ENCODE peak calls at places on chromosomes 12 and 14, in seven cellular contexts. J, S, E, G, F, R and A are unnamed samples.

GRCh38 chr12:46886541-46887041 is 60.8 kb upstream of the SLC38A4 start:
- DNase-seq in J (no peak), S (no peak), E (peak), G (no peak), F (no peak), R (no peak), A (no peak)

GRCh38 chr12:26042645-26043044 is 82.2 kb downstream of the BHLHE41 start:
- DNase-seq in J (no peak), S (no peak), E (no peak), G (no peak), F (no peak), R (no peak), A (no peak)

GRCh38 chr14:91175802-91176201 is 61.9 kb downstream of the DGLUCY start:
- DNase-seq in J (no peak), S (no peak), E (no peak), G (no peak), F (no peak), R (no peak), A (no peak)

GRCh38 chr12:1117371-1117770 is 126.3 kb downstream of the ERC1 start:
- DNase-seq in J (no peak), S (no peak), E (peak), G (no peak), F (no peak), R (no peak), A (no peak)

GRCh38 chr12:113239811-113240331 is 18.6 kb downstream of the TPCN1 start:
- DNase-seq in J (peak), S (peak), E (no peak), G (peak), F (peak), R (no peak), A (no peak)

GRCh38 chr14:71238835-71239234 is 331.6 kb downstream of the PCNX1 start:
- DNase-seq in J (no peak), S (no peak), E (no peak), G (no peak), F (no peak), R (no peak), A (no peak)

GRCh38 chr12:58296818-58297217 is 355.5 kb downstream of the ATP23 start:
- DNase-seq in J (no peak), S (no peak), E (no peak), G (no peak), F (no peak), R (no peak), A (no peak)

GRCh38 chr14:68458840-68459469 is 333.9 kb downstream of the ZFP36L1 start:
- DNase-seq in J (peak), S (peak), E (peak), G (peak), F (peak), R (no peak), A (peak)

GRCh38 chr12:27552886-27553560 is 29.0 kb downstream of the PPFIBP1 start:
- DNase-seq in J (no peak), S (no peak), E (peak), G (no peak), F (no peak), R (no peak), A (no peak)

GRCh38 chr12:54751493-54751892 is 102.8 kb upstream of the MUCL1 start:
- DNase-seq in J (no peak), S (no peak), E (no peak), G (no peak), F (no peak), R (no peak), A (no peak)

GRCh38 chr12:108337235-108338223 is 1.6 kb downstream of the CMKLR1 start:
- DNase-seq in J (no peak), S (no peak), E (peak), G (no peak), F (peak), R (no peak), A (no peak)

GRCh38 chr12:61810486-61810885 is 449.7 kb upstream of the USP15 start:
- DNase-seq in J (no peak), S (no peak), E (no peak), G (no peak), F (no peak), R (no peak), A (no peak)

GRCh38 chr12:65839027-65839426 is 14.7 kb downstream of the HMGA2 start:
- DNase-seq in J (no peak), S (no peak), E (no peak), G (no peak), F (no peak), R (no peak), A (no peak)

GRCh38 chr12:111091036-111091435 is 170.7 kb upstream of the MYL2 start:
- DNase-seq in J (no peak), S (no peak), E (no peak), G (no peak), F (no peak), R (no peak), A (no peak)

GRCh38 chr12:109927622-109928021 is 27.5 kb downstream of the TCHP start:
- DNase-seq in J (peak), S (no peak), E (peak), G (no peak), F (no peak), R (no peak), A (peak)

GRCh38 chr12:47793015-47793681 is 20.1 kb downstream of the SLC48A1 start:
- DNase-seq in J (no peak), S (no peak), E (no peak), G (no peak), F (no peak), R (no peak), A (no peak)

GRCh38 chr14:54797556-54797955 is 105.1 kb downstream of the GCH1 start:
- DNase-seq in J (no peak), S (no peak), E (no peak), G (no peak), F (no peak), R (no peak), A (no peak)

GRCh38 chr14:92456215-92457017 is 57.2 kb upstream of the RIN3 start:
- DNase-seq in J (peak), S (peak), E (peak), G (no peak), F (peak), R (no peak), A (peak)

GRCh38 chr14:26527095-26527494 is 70.7 kb downstream of the NOVA1 start:
- DNase-seq in J (no peak), S (no peak), E (peak), G (no peak), F (no peak), R (no peak), A (no peak)

GRCh38 chr12:124531281-124531745 is 36.1 kb downstream of the NCOR2 start:
- DNase-seq in J (no peak), S (no peak), E (no peak), G (no peak), F (no peak), R (no peak), A (no peak)

GRCh38 chr12:103924761-103925641 is 5.2 kb upstream of the HSP90B1 start:
- DNase-seq in J (no peak), S (no peak), E (peak), G (peak), F (no peak), R (no peak), A (no peak)

DNA sequence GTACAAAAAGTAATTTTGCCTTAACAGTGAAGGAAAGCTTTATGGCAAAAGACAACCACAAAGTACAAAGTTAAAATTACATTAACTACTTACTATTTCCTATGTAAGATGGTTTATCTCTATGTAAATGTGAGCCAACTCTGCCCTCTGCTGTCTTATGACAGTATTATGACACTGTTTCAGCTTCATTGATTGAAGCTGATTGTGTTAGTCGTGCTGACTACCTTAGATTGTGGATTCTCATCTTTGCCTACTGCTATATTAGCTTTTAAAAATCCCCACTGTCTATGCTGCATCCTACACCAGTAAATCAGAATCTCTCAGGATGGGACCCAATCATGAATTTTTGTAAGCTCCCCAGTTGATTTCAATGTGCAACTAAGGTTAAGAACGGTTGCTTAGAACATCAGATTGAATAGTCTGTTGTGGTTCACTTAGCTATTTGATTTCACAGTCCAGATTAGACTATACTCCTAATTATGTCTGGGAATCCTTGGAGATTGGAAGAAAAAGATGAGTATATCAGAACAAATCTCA is 12.2 kb upstream of the SPTB start:
- DNase-seq in J (peak), S (no peak), E (peak), G (no peak), F (no peak), R (no peak), A (peak)
- TF ChIP-seq CTCF in J (peak), S (peak), E (peak), G (peak), F (peak), R (no peak), A (peak)

GRCh38 chr12:127205781-127206535 is 1061.0 kb upstream of the TMEM132C start:
- DNase-seq in J (no peak), S (no peak), E (no peak), G (no peak), F (no peak), R (no peak), A (no peak)
- TF ChIP-seq POLR2A in J (no peak), S (no peak), E (no peak), G (no peak), F (no peak), R (no peak), A (no peak)

GRCh38 chr14:57212919-57213318 is 55.8 kb downstream of the EXOC5 start:
- DNase-seq in J (no peak), S (no peak), E (peak), G (no peak), F (no peak), R (no peak), A (no peak)
- TF ChIP-seq CTCF in J (no peak), S (no peak), E (no peak), G (no peak), F (no peak), R (no peak), A (no peak)

DNA sequence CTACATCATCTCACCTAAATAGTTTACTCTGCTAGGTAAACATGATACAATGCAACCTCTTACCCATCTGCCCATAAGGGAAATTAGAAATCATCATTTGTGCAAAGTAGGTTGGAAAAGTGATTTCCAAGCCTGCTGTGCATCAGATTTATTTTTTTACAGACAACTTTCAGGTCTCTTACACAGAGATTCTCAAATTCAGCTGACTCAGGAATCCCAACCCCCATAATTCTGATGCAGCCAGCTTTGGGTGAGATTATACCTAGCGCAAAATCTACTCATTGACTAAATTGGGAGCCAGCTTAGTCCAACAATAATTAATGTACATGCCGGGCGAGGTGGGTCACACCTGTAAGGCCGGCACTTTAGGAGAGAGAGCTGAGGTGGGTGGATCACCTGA is 8.5 kb downstream of the SLC2A3 start:
- DNase-seq in J (no peak), S (no peak), E (no peak), G (no peak), F (no peak), R (no peak), A (no peak)
- TF ChIP-seq POLR2A in J (no peak), S (no peak), E (no peak), G (no peak), F (no peak), R (no peak), A (no peak)